ENCODE peak calls at places on chromosomes 5 and 9, in ten cellular contexts. H is heart left ventricle, V is heart right ventricle, B is lower lobe of right lung, L is keratinocyte, R is PC-3, Y is GM06990, G is SK-N-SH, O is IMR-90, K is breast epithelium. M is an unnamed sample.

GRCh38 chr5:53302524-53302923 is 177.9 kb upstream of the FST start:
- DNase-seq in G (no peak), Y (no peak), O (peak; percentile 38), K (no peak), R (no peak), H (no peak), L (no peak), B (no peak), V (no peak), M (no peak)

GRCh38 chr5:53963958-53964357 is 346.4 kb downstream of the ARL15 start:
- DNase-seq in O (no peak), B (no peak), K (no peak), R (no peak), H (no peak), G (no peak), L (no peak), V (no peak), Y (no peak), M (no peak)

GRCh38 chr5:154168395-154168794 is 22.1 kb upstream of the GALNT10 start:
- DNase-seq in O (no peak), Y (no peak), K (no peak), H (no peak), L (no peak), R (no peak), V (no peak), B (no peak), G (no peak), M (peak; percentile 35)

GRCh38 chr5:140823475-140823874 is 2.1 kb downstream of the PCDHA5 start:
- DNase-seq in H (no peak), G (no peak), V (no peak), O (no peak), L (no peak), B (no peak), K (no peak), R (no peak), Y (no peak), M (no peak)

GRCh38 chr5:76958976-76959767 is 6.3 kb downstream of the CRHBP start:
- DNase-seq in B (no peak), K (no peak), V (no peak), G (no peak), R (peak; percentile 4), O (peak; percentile 70), L (no peak), H (no peak), Y (peak; percentile 20), M (peak; percentile 63)

GRCh38 chr5:126695081-126695480 is 81.9 kb upstream of the LMNB1 start:
- DNase-seq in R (no peak), H (no peak), B (no peak), O (no peak), L (no peak), K (no peak), G (no peak), Y (no peak), V (no peak), M (peak; percentile 51)

GRCh38 chr5:139682016-139682975 is 34.1 kb downstream of the CXXC5 start:
- DNase-seq in Y (no peak), H (no peak), R (no peak), G (no peak), L (no peak), O (no peak), K (no peak), B (no peak), V (no peak), M (no peak)

GRCh38 chr9:3367185-3367584 is 158.6 kb downstream of the RFX3 start:
- DNase-seq in B (no peak), V (no peak), O (no peak), H (no peak), G (no peak), Y (no peak), R (no peak), K (no peak), L (no peak), M (no peak)

GRCh38 chr5:110548171-110548570 is 178.3 kb downstream of the TMEM232 start:
- DNase-seq in L (no peak), Y (no peak), B (no peak), O (no peak), R (no peak), H (no peak), G (no peak), K (no peak), V (no peak), M (no peak)

GRCh38 chr9:89523948-89524347 is 26.0 kb upstream of the SEMA4D start:
- DNase-seq in H (no peak), V (no peak), G (no peak), K (no peak), Y (no peak), O (no peak), L (no peak), R (no peak), B (no peak), M (no peak)

GRCh38 chr9:21102311-21102710 is 24.6 kb upstream of the IFNB1 start:
- DNase-seq in O (peak; percentile 30), H (no peak), V (no peak), Y (no peak), G (no peak), K (no peak), B (no peak), R (no peak), L (no peak), M (peak; percentile 30)

GRCh38 chr9:15293727-15294405 is 13.2 kb downstream of the TTC39B start:
- DNase-seq in Y (no peak), H (no peak), G (no peak), R (no peak), K (no peak), O (no peak), L (no peak), V (no peak), B (no peak), M (no peak)

GRCh38 chr5:146213210-146213838 is 9.9 kb downstream of the RBM27 start:
- DNase-seq in K (no peak), G (no peak), Y (no peak), L (no peak), R (no peak), H (no peak), O (peak; percentile 4), V (no peak), B (no peak), M (peak; percentile 23)

GRCh38 chr5:152061095-152061494 is 136.4 kb upstream of the GLRA1 start:
- DNase-seq in G (no peak), H (no peak), Y (no peak), L (no peak), O (no peak), R (no peak), B (no peak), K (no peak), V (no peak), M (no peak)

GRCh38 chr9:80560976-80561375 is 989.2 kb downstream of the TLE4 start:
- DNase-seq in B (no peak), K (no peak), L (no peak), R (peak; percentile 23), V (no peak), O (no peak), Y (no peak), G (no peak), H (no peak), M (peak; percentile 56)

GRCh38 chr9:91419222-91420191 is 4.1 kb downstream of the NFIL3 start:
- DNase-seq in G (peak; percentile 16), B (peak; percentile 72), O (peak; percentile 97), Y (no peak), L (no peak), R (peak; percentile 82), V (peak; percentile 28), H (no peak), K (peak; percentile 51), M (peak; percentile 95)

GRCh38 chr5:33362915-33363314 is 77.8 kb upstream of the TARS1 start:
- DNase-seq in Y (no peak), R (no peak), H (no peak), G (no peak), K (no peak), L (no peak), O (peak; percentile 71), V (peak; percentile 36), B (no peak), M (no peak)

DNA sequence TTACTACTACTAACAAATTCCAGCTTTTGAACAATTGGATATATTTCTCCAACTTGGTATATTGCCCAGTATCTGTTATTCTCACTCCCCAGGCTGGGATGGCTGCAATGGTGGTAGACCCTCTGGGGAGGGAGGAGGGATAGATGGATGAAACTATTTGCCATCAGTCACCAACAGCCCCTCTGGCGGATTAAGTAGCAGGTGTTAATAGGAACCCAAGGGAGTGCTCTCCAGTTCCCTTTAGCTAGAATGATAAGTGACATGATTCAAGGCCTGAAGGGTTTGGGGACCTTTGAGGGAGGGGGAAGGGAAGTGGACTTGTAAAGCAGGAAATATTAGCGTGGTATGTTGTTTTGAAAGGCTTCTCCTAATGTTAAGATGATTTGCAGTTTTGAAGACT is 824.0 kb upstream of the ARRDC3 start:
- DNase-seq in R (no peak), G (no peak), Y (no peak), K (no peak), L (no peak), V (no peak), H (no peak), B (no peak), O (no peak), M (no peak)
- H3K4me3 ChIP-seq in R (no peak overlapping the region), G (no peak overlapping the region), Y (no peak overlapping the region), K (no peak overlapping the region), L (no peak overlapping the region), V (no peak overlapping the region), H (no peak overlapping the region), B (no peak overlapping the region), O (no peak overlapping the region), M (no peak overlapping the region)

GRCh38 chr5:51622161-51622790 is 239.0 kb downstream of the ISL1 start:
- DNase-seq in G (no peak), H (no peak), O (no peak), Y (no peak), L (no peak), R (no peak), K (no peak), B (no peak), V (no peak), M (no peak)
- H3K36me3 ChIP-seq in G (no peaks in the 10 kb centered on the region), H (no peaks in the 10 kb centered on the region), O (no peaks in the 10 kb centered on the region), Y (no peaks in the 10 kb centered on the region), L (no peaks in the 10 kb centered on the region), R (no peaks in the 10 kb centered on the region), K (no peaks in the 10 kb centered on the region), B (no peaks in the 10 kb centered on the region), V (no peaks in the 10 kb centered on the region), M (no peaks in the 10 kb centered on the region)

DNA sequence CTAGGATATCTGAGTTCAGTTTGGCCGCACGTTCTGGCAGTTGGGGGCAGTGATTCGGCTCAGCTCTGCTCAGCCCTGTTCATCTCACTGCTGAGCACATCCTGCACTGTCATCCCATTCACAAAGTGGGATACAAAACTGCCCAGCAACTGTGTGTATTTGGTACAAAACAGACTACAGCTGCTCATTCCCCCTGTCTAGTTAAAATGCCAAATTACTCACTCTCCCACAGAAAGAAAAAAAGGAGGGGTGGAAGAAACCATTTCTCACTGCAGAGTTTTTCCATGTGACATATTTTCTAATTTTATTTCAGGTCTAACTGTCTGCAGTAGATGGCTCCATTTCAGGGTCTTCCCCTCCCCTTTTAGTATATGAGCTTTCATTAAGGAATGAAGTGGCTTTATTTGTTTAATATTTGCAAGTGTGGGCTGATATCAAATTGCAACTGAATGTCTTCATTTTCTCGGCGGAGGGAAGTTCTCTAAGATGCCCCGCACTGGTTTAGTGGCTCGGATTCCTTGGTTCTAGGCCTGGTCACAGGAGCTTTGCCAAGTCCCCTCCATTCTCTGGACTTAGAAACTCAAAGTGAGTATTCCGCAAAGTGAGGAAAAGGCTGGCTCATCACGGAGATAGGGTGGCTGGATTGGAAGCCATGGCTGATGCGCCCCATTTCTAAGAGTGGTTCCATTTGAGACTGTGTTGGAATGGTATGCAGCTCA is 14.7 kb downstream of the COL15A1 start:
- DNase-seq in B (no peak), L (no peak), R (no peak), K (no peak), H (no peak), G (no peak), Y (no peak), V (no peak), O (peak; percentile 98), M (no peak)
- TF ChIP-seq CTCF in B (no peak), L (no peak), R (no peak), K (no peak), H (no peak), G (no peak), Y (no peak), V (no peak), O (no peak), M (no peak)

GRCh38 chr5:78507531-78507930 is 141.0 kb downstream of the LHFPL2 start:
- DNase-seq in B (no peak), O (no peak), R (peak; percentile 67), H (no peak), V (no peak), G (no peak), Y (no peak), K (no peak), L (no peak), M (no peak)
- H3K4me3 ChIP-seq in B (peak overlapping the region; percentile 63), O (no peak overlapping the region), R (peak overlapping the region; percentile 65), H (no peak overlapping the region), V (no peak overlapping the region), G (no peak overlapping the region), Y (no peak overlapping the region), K (peak overlapping the region; percentile 9), L (no peak overlapping the region), M (no peak overlapping the region)